ENCODE peak calls at places on chromosomes 4 and X, in nine cellular contexts. W, G, S, Q, E, V, F, X and N are unnamed samples.
A peak's percentile ranks its signal among the peaks of the same experiment; 100 is the strongest.

GRCh38 chrX:130024127-130024526 is 41.7 kb downstream of the BCORL1 start:
- DNase-seq in W (peak; percentile 40), G (peak; percentile 91), S (peak; percentile 44), Q (peak; percentile 23), E (no peak), V (peak; percentile 90), F (no peak), X (peak; percentile 65), N (peak; percentile 90)

GRCh38 chr4:149029056-149029651 is 586.9 kb upstream of the NR3C2 start:
- DNase-seq in W (no peak), G (no peak), S (no peak), Q (no peak), E (peak; percentile 42), V (peak; percentile 3), F (no peak), X (no peak), N (peak; percentile 42)

GRCh38 chr4:1901127-1901526 is 29.9 kb downstream of the NSD2 start:
- DNase-seq in W (no peak), G (no peak), S (no peak), Q (no peak), E (no peak), V (no peak), F (no peak), X (no peak), N (no peak)

GRCh38 chr4:123547167-123547817 is 150.7 kb downstream of the SPRY1 start:
- DNase-seq in W (no peak), G (no peak), S (no peak), Q (no peak), E (no peak), V (peak; percentile 94), F (no peak), X (no peak), N (no peak)

GRCh38 chr4:59904331-59904730 is 1295.8 kb upstream of the ADGRL3 start:
- DNase-seq in W (no peak), G (no peak), S (no peak), Q (no peak), E (no peak), V (peak; percentile 18), F (no peak), X (no peak), N (no peak)

GRCh38 chrX:140710710-140711109 is 1.2 kb downstream of the LINC00632 start:
- DNase-seq in W (no peak), G (no peak), S (peak; percentile 30), Q (no peak), E (no peak), V (peak; percentile 16), F (no peak), X (no peak), N (no peak)

GRCh38 chrX:65921363-65921762 is 118.5 kb downstream of the VSIG4 start:
- DNase-seq in W (no peak), G (no peak), S (no peak), Q (no peak), E (no peak), V (no peak), F (no peak), X (no peak), N (no peak)

GRCh38 chrX:3713225-3713936 is at the start of gene PRKX:
- DNase-seq in W (peak; percentile 43), G (peak; percentile 86), S (peak; percentile 90), Q (no peak), E (no peak), V (peak; percentile 55), F (no peak), X (peak; percentile 13), N (peak; percentile 55)

GRCh38 chrX:2793752-2794151 is 35.0 kb upstream of the GYG2 start:
- DNase-seq in W (no peak), G (no peak), S (no peak), Q (no peak), E (no peak), V (no peak), F (no peak), X (no peak), N (no peak)

GRCh38 chrX:41301438-41301824 is 32.5 kb upstream of the DDX3X start:
- DNase-seq in W (no peak), G (no peak), S (no peak), Q (no peak), E (no peak), V (no peak), F (no peak), X (no peak), N (no peak)

GRCh38 chr4:46445689-46446339 is 55.9 kb upstream of the GABRA2 start:
- DNase-seq in W (no peak), G (no peak), S (no peak), Q (no peak), E (peak; percentile 12), V (no peak), F (no peak), X (no peak), N (no peak)

GRCh38 chr4:106695846-106696245 is 327.3 kb upstream of the GIMD1 start:
- DNase-seq in W (no peak), G (no peak), S (no peak), Q (no peak), E (no peak), V (no peak), F (no peak), X (no peak), N (no peak)

GRCh38 chr4:147772459-147772969 is 40.6 kb downstream of the ARHGAP10 start:
- DNase-seq in W (no peak), G (no peak), S (no peak), Q (no peak), E (no peak), V (no peak), F (no peak), X (no peak), N (no peak)

GRCh38 chrX:40908026-40908425 is 172.7 kb upstream of the MED14 start:
- DNase-seq in W (no peak), G (no peak), S (no peak), Q (no peak), E (no peak), V (no peak), F (no peak), X (no peak), N (no peak)

GRCh38 chrX:9379697-9380551 is 84.9 kb upstream of the TBL1X start:
- DNase-seq in W (peak; percentile 72), G (no peak), S (no peak), Q (peak; percentile 32), E (peak; percentile 16), V (no peak), F (no peak), X (no peak), N (no peak)

GRCh38 chrX:71118985-71119535 is 664 bp downstream of the MED12 start:
- DNase-seq in W (no peak), G (no peak), S (no peak), Q (no peak), E (no peak), V (no peak), F (no peak), X (no peak), N (no peak)

GRCh38 chrX:17759990-17760389 is 22.7 kb downstream of the SCML1 start:
- DNase-seq in W (no peak), G (no peak), S (no peak), Q (no peak), E (no peak), V (no peak), F (no peak), X (no peak), N (no peak)

GRCh38 chrX:94515009-94515408 is 841.0 kb downstream of the FAM133A start:
- DNase-seq in W (no peak), G (no peak), S (no peak), Q (no peak), E (no peak), V (peak; percentile 41), F (no peak), X (no peak), N (no peak)

GRCh38 chr4:137390707-137391106 is 141.6 kb downstream of the PCDH18 start:
- DNase-seq in W (no peak), G (no peak), S (no peak), Q (no peak), E (no peak), V (no peak), F (no peak), X (no peak), N (no peak)
- TF ChIP-seq REST in W (no peak), G (no peak), S (no peak), Q (no peak), E (no peak), V (no peak), F (no peak), X (no peak), N (no peak)

DNA sequence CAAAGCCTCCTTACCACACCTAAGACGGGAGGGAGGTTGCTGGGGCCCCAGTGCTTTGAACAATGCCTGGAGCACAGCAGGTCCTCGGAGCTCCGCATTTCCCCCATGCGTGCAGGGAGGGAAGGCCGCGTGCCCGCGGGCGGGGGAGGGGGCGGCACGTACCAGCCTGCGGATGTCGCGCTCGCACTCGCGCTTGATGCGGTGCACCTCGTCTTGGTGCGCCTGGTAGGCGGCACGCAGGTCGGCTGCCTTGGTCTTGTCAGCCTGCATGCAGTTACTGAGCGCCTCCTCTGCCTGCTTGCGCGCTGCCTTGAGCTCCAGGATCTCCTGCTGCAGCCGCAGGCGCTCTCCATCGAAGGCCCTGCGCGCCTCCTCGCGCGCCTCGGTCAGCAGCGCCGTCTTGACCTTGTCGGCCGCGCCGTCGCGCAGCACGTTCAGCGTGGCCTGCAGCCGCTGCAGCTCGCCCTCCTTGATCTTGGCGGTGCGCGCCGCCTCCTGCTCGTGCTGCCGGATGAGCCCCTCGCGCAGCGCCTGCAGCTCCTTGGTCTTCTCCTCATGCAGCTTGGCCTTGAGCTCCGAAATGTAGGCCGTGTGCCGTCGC is 87.2 kb upstream of the C4orf50 start:
- DNase-seq in W (no peak), G (no peak), S (no peak), Q (no peak), E (no peak), V (peak; percentile 52), F (no peak), X (no peak), N (no peak)
- TF ChIP-seq REST in W (no peak), G (no peak), S (no peak), Q (no peak), E (no peak), V (no peak), F (no peak), X (no peak), N (no peak)

DNA sequence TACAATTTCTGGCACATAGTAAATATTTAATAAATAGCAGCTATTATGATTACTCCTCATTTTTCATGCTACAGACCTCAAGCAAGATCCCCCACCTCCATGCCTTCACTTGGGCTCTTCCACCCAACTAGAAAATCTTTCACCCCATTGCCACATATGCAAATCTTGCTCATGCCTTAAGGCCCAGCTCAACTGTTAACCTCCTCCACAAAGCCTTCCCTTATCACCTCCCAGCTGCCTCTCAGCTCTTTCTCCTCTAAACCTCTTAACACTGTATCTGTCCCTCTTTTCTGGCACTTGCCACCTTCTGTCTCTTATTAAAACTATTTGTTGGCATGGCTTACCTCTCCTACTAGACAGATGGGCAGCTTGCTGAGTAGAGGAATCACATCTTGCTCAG is 51.5 kb downstream of the PJA1 start:
- DNase-seq in W (no peak), G (no peak), S (no peak), Q (no peak), E (no peak), V (no peak), F (no peak), X (no peak), N (no peak)
- TF ChIP-seq REST in W (no peak), G (no peak), S (no peak), Q (no peak), E (no peak), V (no peak), F (no peak), X (no peak), N (no peak)

DNA sequence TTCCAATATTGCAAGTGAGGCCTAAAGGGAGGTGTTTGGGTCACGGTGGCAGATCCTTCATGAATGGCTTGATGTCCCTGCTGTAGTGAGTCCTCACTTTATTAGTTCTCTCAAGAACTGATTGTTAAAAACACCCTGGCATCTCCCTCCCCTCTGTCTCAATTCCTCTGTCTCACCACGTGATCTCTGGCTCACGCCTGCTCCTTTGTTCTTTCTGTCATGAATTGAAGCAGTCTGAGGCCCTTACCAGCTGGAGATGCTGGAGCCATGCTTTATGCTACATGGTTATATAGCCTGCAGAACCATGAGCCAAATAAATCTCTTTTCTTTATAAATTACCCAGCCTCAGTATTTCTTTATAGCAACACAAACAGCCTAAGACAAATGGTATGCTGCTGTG is 980.7 kb upstream of the GRIA3 start:
- DNase-seq in W (no peak), G (no peak), S (no peak), Q (no peak), E (no peak), V (peak; percentile 19), F (no peak), X (no peak), N (no peak)
- TF ChIP-seq REST in W (no peak), G (no peak), S (no peak), Q (no peak), E (no peak), V (no peak), F (no peak), X (no peak), N (no peak)